ENCODE peak calls at places on chromosomes 3 and 15, in five cellular contexts. One of them, this sample, is unnamed.

GRCh38 chr3:58032186-58032585 is 24.0 kb downstream of the FLNB start:
- DNase-seq in T-helper 9 cell: no peak
- DNase-seq in H7: no peak
- DNase-seq in stimulated activated naive CD8-positive, alpha-beta T cell treated with anti-CD3 and anti-CD28 coated beads, Interleukin-15, amount 100 ng/mL, for 72 hours: no peak
- DNase-seq in GM10248: no peak
- DNase-seq in this sample: no peak

GRCh38 chr15:76199106-76200082 is 111.9 kb downstream of the ETFA start:
- DNase-seq in T-helper 9 cell: no peak
- DNase-seq in H7: peak; percentile 75
- DNase-seq in stimulated activated naive CD8-positive, alpha-beta T cell treated with anti-CD3 and anti-CD28 coated beads, Interleukin-15, amount 100 ng/mL, for 72 hours: no peak
- DNase-seq in GM10248: no peak
- DNase-seq in this sample: no peak

GRCh38 chr3:128094295-128095151 is 29.1 kb downstream of the RUVBL1 start:
- DNase-seq in T-helper 9 cell: no peak
- DNase-seq in H7: no peak
- DNase-seq in stimulated activated naive CD8-positive, alpha-beta T cell treated with anti-CD3 and anti-CD28 coated beads, Interleukin-15, amount 100 ng/mL, for 72 hours: no peak
- DNase-seq in GM10248: no peak
- DNase-seq in this sample: no peak

GRCh38 chr3:50008931-50009330 is 69.0 kb downstream of the RBM6 start:
- DNase-seq in T-helper 9 cell: no peak
- DNase-seq in H7: no peak
- DNase-seq in stimulated activated naive CD8-positive, alpha-beta T cell treated with anti-CD3 and anti-CD28 coated beads, Interleukin-15, amount 100 ng/mL, for 72 hours: no peak
- DNase-seq in GM10248: no peak
- DNase-seq in this sample: no peak

GRCh38 chr3:57948080-57948671 is 60.0 kb upstream of the FLNB start:
- DNase-seq in T-helper 9 cell: no peak
- DNase-seq in H7: peak; percentile 16
- DNase-seq in stimulated activated naive CD8-positive, alpha-beta T cell treated with anti-CD3 and anti-CD28 coated beads, Interleukin-15, amount 100 ng/mL, for 72 hours: no peak
- DNase-seq in GM10248: no peak
- DNase-seq in this sample: no peak

GRCh38 chr3:49133226-49133951 is 539 bp upstream of the LAMB2 start:
- DNase-seq in T-helper 9 cell: no peak
- DNase-seq in H7: peak; percentile 94
- DNase-seq in stimulated activated naive CD8-positive, alpha-beta T cell treated with anti-CD3 and anti-CD28 coated beads, Interleukin-15, amount 100 ng/mL, for 72 hours: no peak
- DNase-seq in GM10248: no peak
- DNase-seq in this sample: no peak

GRCh38 chr15:85672338-85673097 is 122.2 kb downstream of the KLHL25 start:
- DNase-seq in T-helper 9 cell: no peak
- DNase-seq in H7: no peak
- DNase-seq in stimulated activated naive CD8-positive, alpha-beta T cell treated with anti-CD3 and anti-CD28 coated beads, Interleukin-15, amount 100 ng/mL, for 72 hours: no peak
- DNase-seq in GM10248: no peak
- DNase-seq in this sample: no peak

GRCh38 chr3:12353796-12354505 is 65.1 kb downstream of the PPARG start:
- DNase-seq in T-helper 9 cell: no peak
- DNase-seq in H7: no peak
- DNase-seq in stimulated activated naive CD8-positive, alpha-beta T cell treated with anti-CD3 and anti-CD28 coated beads, Interleukin-15, amount 100 ng/mL, for 72 hours: no peak
- DNase-seq in GM10248: no peak
- DNase-seq in this sample: no peak

GRCh38 chr15:95113041-95113440 is 881.7 kb downstream of the MCTP2 start:
- DNase-seq in T-helper 9 cell: no peak
- DNase-seq in H7: no peak
- DNase-seq in stimulated activated naive CD8-positive, alpha-beta T cell treated with anti-CD3 and anti-CD28 coated beads, Interleukin-15, amount 100 ng/mL, for 72 hours: no peak
- DNase-seq in GM10248: no peak
- DNase-seq in this sample: no peak

This sample was measured in MM.1S.